ENCODE peak calls at places on chromosomes 13 and 19, in four cellular contexts. O, D, Q and E are unnamed samples.
A peak's percentile ranks its signal among the peaks of the same experiment; 100 is the strongest.

GRCh38 chr13:112839347-112840105 is 129.5 kb upstream of the MCF2L start:
- DNase-seq in O (peak; percentile 87), D (no peak), Q (no peak), E (peak; percentile 26)

GRCh38 chr13:25420161-25420560 is 48.4 kb downstream of the ATP8A2 start:
- DNase-seq in O (no peak), D (no peak), Q (no peak), E (no peak)

GRCh38 chr13:28031220-28031903 is 42.9 kb upstream of the URAD start:
- DNase-seq in O (no peak), D (no peak), Q (no peak), E (peak; percentile 20)

GRCh38 chr19:33199441-33200265 is 5.5 kb downstream of the LRP3 start:
- DNase-seq in O (peak; percentile 14), D (no peak), Q (no peak), E (no peak)

GRCh38 chr13:20525144-20525600 is 485 bp downstream of the CRYL1 start:
- DNase-seq in O (peak; percentile 44), D (peak; percentile 21), Q (peak; percentile 54), E (no peak)

GRCh38 chr13:28532226-28533048 is 37.5 kb upstream of the FLT1 start:
- DNase-seq in O (peak; percentile 55), D (peak; percentile 47), Q (peak; percentile 70), E (no peak)

GRCh38 chr19:55459950-55460657 is 1.3 kb downstream of the ISOC2 start:
- DNase-seq in O (peak; percentile 50), D (peak; percentile 37), Q (no peak), E (no peak)

GRCh38 chr19:7873304-7874079 is 698 bp downstream of the PRR36 start:
- DNase-seq in O (no peak), D (no peak), Q (no peak), E (no peak)

GRCh38 chr13:106961219-106961618 is 393.3 kb upstream of the ARGLU1 start:
- DNase-seq in O (no peak), D (no peak), Q (no peak), E (no peak)

GRCh38 chr19:30061557-30062330 is 119.7 kb downstream of the URI1 start:
- DNase-seq in O (no peak), D (no peak), Q (no peak), E (no peak)

GRCh38 chr13:36420437-36420891 is 11.8 kb upstream of the CCNA1 start:
- DNase-seq in O (peak; percentile 80), D (peak; percentile 92), Q (peak; percentile 83), E (peak; percentile 82)

GRCh38 chr13:53045110-53045509 is 16.5 kb downstream of the OLFM4 start:
- DNase-seq in O (no peak), D (no peak), Q (no peak), E (no peak)

GRCh38 chr13:113458218-113459065 is 5.2 kb upstream of the ADPRHL1 start:
- DNase-seq in O (peak; percentile 12), D (peak; percentile 93), Q (peak; percentile 57), E (peak; percentile 19)

GRCh38 chr19:6017576-6017975 is 39.6 kb upstream of the RANBP3 start:
- DNase-seq in O (no peak), D (no peak), Q (no peak), E (no peak)

GRCh38 chr19:39796000-39796498 is 17.4 kb downstream of the LEUTX start:
- DNase-seq in O (no peak), D (no peak), Q (no peak), E (no peak)

GRCh38 chr13:112905990-112906641 is 62.9 kb upstream of the MCF2L start:
- DNase-seq in O (no peak), D (no peak), Q (peak; percentile 84), E (no peak)

GRCh38 chr13:43934273-43934672 is 54.6 kb downstream of the LACC1 start:
- DNase-seq in O (peak; percentile 22), D (no peak), Q (no peak), E (no peak)

GRCh38 chr19:43589277-43589676 is 6.7 kb downstream of the IRGQ start:
- DNase-seq in O (no peak), D (no peak), Q (no peak), E (no peak)

DNA sequence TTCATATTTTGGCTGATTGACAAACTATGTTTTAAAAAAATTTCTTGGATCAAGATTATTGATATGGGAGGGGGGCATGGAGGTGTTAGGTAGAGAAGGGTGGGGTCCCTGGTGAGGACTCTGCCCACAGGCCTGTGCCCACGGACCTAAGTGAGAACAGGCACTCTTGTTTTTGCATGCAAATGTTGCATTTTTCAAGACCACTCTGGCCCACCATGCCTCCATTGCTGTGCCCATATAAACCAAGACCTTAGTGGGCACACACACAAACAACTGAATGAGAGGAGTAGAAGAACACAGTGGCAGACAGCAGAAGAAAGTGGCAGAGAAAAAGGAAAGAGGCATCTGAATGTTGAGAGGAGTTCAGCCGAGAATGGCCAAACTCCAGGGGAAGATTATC is 69.6 kb upstream of the ZNF98 start:
- DNase-seq in O (no peak), D (no peak), Q (no peak), E (no peak)
- H3K9me3 ChIP-seq in O (peaks cover 4% of the 10 kb centered on the region), D (peaks cover 55% of the 10 kb centered on the region), Q (peaks cover 40% of the 10 kb centered on the region), E (peaks cover 22% of the 10 kb centered on the region)

GRCh38 chr19:34900245-34900644 is 26.5 kb upstream of the ZNF30 start:
- DNase-seq in O (no peak), D (no peak), Q (no peak), E (no peak)

GRCh38 chr19:34904521-34904845 is 22.2 kb upstream of the ZNF30 start:
- DNase-seq in O (no peak), D (no peak), Q (no peak), E (no peak)

DNA sequence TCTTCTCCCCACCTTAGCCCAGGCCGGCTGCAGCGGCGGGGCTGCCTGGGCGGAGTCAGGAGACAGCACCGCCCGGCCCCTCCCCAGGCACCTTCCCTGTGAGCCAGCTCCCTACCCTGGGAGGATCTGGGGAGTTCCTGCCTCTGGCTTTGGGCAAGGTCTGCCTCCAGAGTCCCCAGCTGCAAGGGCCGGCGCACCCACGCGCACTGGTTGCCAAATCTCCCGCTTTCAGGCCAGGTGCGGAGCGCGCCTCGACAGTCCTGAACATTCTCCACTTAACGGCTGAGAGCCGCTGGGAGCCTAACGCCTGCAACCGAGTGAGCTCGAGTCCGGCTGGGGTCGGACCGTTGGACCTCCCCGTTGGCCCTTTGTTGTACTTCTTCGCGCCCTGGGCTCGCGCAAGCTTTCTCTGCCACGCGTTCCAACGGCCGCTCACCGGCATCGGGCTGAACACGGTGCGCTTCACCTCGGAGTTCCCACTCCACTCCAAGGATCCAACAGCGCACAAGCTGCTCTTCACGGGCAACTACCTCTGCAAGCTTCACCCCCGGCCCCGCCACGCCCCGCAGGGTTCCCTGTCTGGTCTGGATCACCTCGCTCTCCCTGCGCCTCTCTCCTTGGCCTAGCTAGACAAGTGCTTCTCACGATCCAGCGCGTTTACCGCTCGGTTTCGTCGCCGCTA is 21.7 kb upstream of the ZNF30 start:
- DNase-seq in O (no peak), D (no peak), Q (peak; percentile 48), E (no peak)
- TF ChIP-seq EZH2 in O (no peak), D (peak; percentile 54), Q (peak; percentile 89), E (no peak)

GRCh38 chr19:27654266-27654990 is 1558.5 kb downstream of the UQCRFS1 start:
- DNase-seq in O (no peak), D (no peak), Q (no peak), E (no peak)

GRCh38 chr19:27647423-27647822 is 1565.5 kb downstream of the UQCRFS1 start:
- DNase-seq in O (no peak), D (no peak), Q (no peak), E (no peak)

GRCh38 chr19:27652796-27653195 is 1560.2 kb downstream of the UQCRFS1 start:
- DNase-seq in O (no peak), D (no peak), Q (no peak), E (no peak)

GRCh38 chr19:27657271-27658051 is 1555.5 kb downstream of the UQCRFS1 start:
- DNase-seq in O (no peak), D (no peak), Q (no peak), E (no peak)

GRCh38 chr19:27652281-27652680 is 1560.7 kb downstream of the UQCRFS1 start:
- DNase-seq in O (no peak), D (no peak), Q (no peak), E (no peak)
- H3K9me3 ChIP-seq in O (no peaks in the 10 kb centered on the region), D (peaks cover 48% of the 10 kb centered on the region), Q (peaks cover 3% of the 10 kb centered on the region), E (peaks cover 2% of the 10 kb centered on the region)

DNA sequence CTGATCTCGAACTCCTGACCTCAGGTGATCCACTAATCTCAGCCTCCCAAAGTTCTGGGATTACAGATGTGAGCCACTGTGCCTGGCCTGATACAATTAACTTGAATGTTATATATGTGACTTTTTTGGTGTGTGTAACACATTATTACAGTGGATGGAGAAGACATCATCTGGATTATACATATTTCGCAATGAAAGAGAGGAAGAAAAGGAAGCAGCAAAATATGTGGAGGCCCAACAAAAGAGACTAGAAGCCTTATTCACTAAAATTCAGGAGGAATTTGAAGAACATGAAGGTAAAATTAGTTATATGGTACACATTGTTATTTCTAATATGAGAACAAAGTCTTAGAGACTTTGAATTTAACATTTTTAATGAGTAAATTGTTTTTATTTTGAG is 55.5 kb downstream of the BRCA2 start:
- DNase-seq in O (no peak), D (no peak), Q (no peak), E (no peak)
- TF ChIP-seq EZH2 in O (no peak), D (no peak), Q (no peak), E (no peak)

GRCh38 chr19:532578-533484 is 1.3 kb downstream of the CDC34 start:
- DNase-seq in O (peak; percentile 83), D (peak; percentile 71), Q (peak; percentile 86), E (peak; percentile 55)

GRCh38 chr19:535017-535835 is 3.7 kb downstream of the CDC34 start:
- DNase-seq in O (peak; percentile 27), D (no peak), Q (no peak), E (no peak)

GRCh38 chr19:531753-532571 is at the start of gene CDC34:
- DNase-seq in O (peak; percentile 46), D (no peak), Q (peak; percentile 49), E (no peak)

GRCh38 chr19:534088-534487 is 2.5 kb downstream of the CDC34 start:
- DNase-seq in O (no peak), D (no peak), Q (no peak), E (no peak)

GRCh38 chr19:533485-534058 is 2.0 kb downstream of the CDC34 start:
- DNase-seq in O (peak; percentile 34), D (no peak), Q (no peak), E (no peak)
- H3K9me3 ChIP-seq in O (no peaks in the 10 kb centered on the region), D (no peaks in the 10 kb centered on the region), Q (no peaks in the 10 kb centered on the region), E (no peaks in the 10 kb centered on the region)

GRCh38 chr19:10517760-10518443 is 655 bp upstream of the S1PR5 start:
- DNase-seq in O (peak; percentile 62), D (peak; percentile 45), Q (peak; percentile 39), E (no peak)
- TF ChIP-seq EZH2 in O (no peak), D (no peak), Q (peak; percentile 60), E (no peak)

GRCh38 chr13:104949840-104950805 is 1585.3 kb downstream of the EFNB2 start:
- DNase-seq in O (no peak), D (no peak), Q (no peak), E (no peak)
- H3K9me3 ChIP-seq in O (peaks cover 7% of the 10 kb centered on the region), D (no peaks in the 10 kb centered on the region), Q (no peaks in the 10 kb centered on the region), E (no peaks in the 10 kb centered on the region)